ENCODE peak calls at places on chromosome 2, in four cellular contexts. One of them, this sample, is unnamed. For H3K36me3, the result is how much of the 10 kb centered on the place peaks cover.

GRCh38 chr2:43251171-43251731 is 24.8 kb upstream of the ZFP36L2 start:
- DNase-seq in K562: no peak
- DNase-seq in GM12878: no peak
- DNase-seq in HepG2: peak
- DNase-seq in this sample: peak

GRCh38 chr2:68937346-68938055 is 15.2 kb downstream of the GKN2 start:
- DNase-seq in K562: no peak
- DNase-seq in GM12878: no peak
- DNase-seq in HepG2: no peak
- DNase-seq in this sample: no peak

GRCh38 chr2:26169681-26170414 is 3.0 kb upstream of the GAREM2 start:
- DNase-seq in K562: no peak
- DNase-seq in GM12878: no peak
- DNase-seq in HepG2: no peak
- DNase-seq in this sample: no peak

GRCh38 chr2:239184179-239184578 is 216.6 kb downstream of the HDAC4 start:
- DNase-seq in K562: no peak
- DNase-seq in GM12878: no peak
- DNase-seq in HepG2: no peak
- DNase-seq in this sample: no peak

GRCh38 chr2:66084948-66085590 is 349.9 kb upstream of the MEIS1 start:
- DNase-seq in K562: no peak
- DNase-seq in GM12878: no peak
- DNase-seq in HepG2: no peak
- DNase-seq in this sample: no peak

GRCh38 chr2:64794426-64794995 is 140.8 kb upstream of the SERTAD2 start:
- DNase-seq in K562: no peak
- DNase-seq in GM12878: no peak
- DNase-seq in HepG2: no peak
- DNase-seq in this sample: no peak

GRCh38 chr2:39377226-39377939 is 59.7 kb downstream of the MAP4K3 start:
- DNase-seq in K562: no peak
- DNase-seq in GM12878: peak
- DNase-seq in HepG2: no peak
- DNase-seq in this sample: no peak

GRCh38 chr2:218984239-218985020 is 554 bp downstream of the FEV start:
- DNase-seq in K562: no peak
- DNase-seq in GM12878: no peak
- DNase-seq in HepG2: no peak
- DNase-seq in this sample: peak

GRCh38 chr2:177543007-177543760 is 150.6 kb downstream of the AGPS start:
- DNase-seq in K562: no peak
- DNase-seq in GM12878: no peak
- DNase-seq in HepG2: no peak
- DNase-seq in this sample: no peak

GRCh38 chr2:174025271-174026121 is 60.3 kb upstream of the SP3 start:
- DNase-seq in K562: no peak
- DNase-seq in GM12878: no peak
- DNase-seq in HepG2: peak
- DNase-seq in this sample: no peak

GRCh38 chr2:9373505-9373904 is 49.8 kb downstream of the ITGB1BP1 start:
- DNase-seq in K562: no peak
- DNase-seq in GM12878: no peak
- DNase-seq in HepG2: no peak
- DNase-seq in this sample: no peak

GRCh38 chr2:9377461-9378097 is 45.7 kb downstream of the ITGB1BP1 start:
- DNase-seq in K562: no peak
- DNase-seq in GM12878: no peak
- DNase-seq in HepG2: no peak
- DNase-seq in this sample: no peak

GRCh38 chr2:9374071-9374730 is 49.1 kb downstream of the ITGB1BP1 start:
- DNase-seq in K562: no peak
- DNase-seq in GM12878: no peak
- DNase-seq in HepG2: peak
- DNase-seq in this sample: no peak

GRCh38 chr2:9378433-9379371 is 44.6 kb downstream of the ITGB1BP1 start:
- DNase-seq in K562: no peak
- DNase-seq in GM12878: no peak
- DNase-seq in HepG2: no peak
- DNase-seq in this sample: peak

DNA sequence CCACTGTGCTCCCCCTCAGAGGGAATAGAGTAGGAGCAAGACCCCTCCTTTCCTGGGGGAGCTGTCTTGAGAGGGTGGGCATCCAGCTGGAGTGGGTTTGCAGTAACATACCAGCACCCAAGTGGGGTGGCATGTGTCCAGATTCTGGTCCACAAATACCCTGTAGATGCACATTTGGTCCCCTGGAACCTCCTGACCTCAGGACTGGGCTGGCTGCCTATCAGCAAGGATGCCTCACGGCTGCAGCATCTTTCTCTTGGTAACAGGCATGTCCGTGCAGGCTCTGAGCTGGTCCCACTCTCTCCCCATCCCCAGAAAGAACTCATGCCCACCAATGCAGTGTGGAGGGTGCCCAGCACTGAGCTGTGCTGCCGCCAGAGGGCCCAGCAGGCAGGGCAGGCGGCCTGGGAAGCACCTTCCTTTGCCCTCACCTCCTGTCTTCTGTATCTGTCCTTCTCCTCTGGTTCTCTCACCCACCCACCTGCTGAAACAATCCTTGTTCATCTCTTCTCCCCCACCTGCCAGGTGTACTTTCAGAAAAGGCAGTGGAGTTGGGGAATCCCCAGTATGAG is 47.4 kb downstream of the ITGB1BP1 start:
- DNase-seq in K562: no peak
- DNase-seq in GM12878: no peak
- DNase-seq in HepG2: no peak
- DNase-seq in this sample: no peak
- H3K36me3 ChIP-seq in K562: under half
- H3K36me3 ChIP-seq in GM12878: under half
- H3K36me3 ChIP-seq in HepG2: under half
- H3K36me3 ChIP-seq in this sample: under half

DNA sequence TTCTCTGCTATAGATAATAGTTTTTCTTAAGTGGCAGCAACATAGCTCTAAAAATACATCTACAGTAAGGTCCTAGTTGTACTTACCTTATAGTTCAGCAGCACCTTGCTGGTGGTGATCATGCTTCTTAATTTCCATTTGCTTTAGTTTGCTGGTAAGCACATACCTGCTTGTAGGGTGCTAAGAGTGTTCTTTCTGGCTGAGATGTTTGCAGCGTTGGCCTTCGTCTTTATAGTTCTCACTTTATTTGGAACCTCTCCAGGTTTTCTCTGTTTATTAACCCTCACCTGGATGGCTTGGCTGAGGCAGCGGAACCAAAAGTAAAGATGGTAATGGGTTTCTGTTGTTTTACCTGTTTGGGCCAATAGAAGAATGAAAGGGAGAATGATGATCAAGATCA is 123.6 kb upstream of the EFEMP1 start:
- DNase-seq in K562: no peak
- DNase-seq in GM12878: no peak
- DNase-seq in HepG2: no peak
- DNase-seq in this sample: no peak
- TF ChIP-seq POLR2AphosphoS5 in K562: no peak
- TF ChIP-seq POLR2AphosphoS5 in GM12878: no peak
- TF ChIP-seq POLR2AphosphoS5 in HepG2: no peak
- TF ChIP-seq POLR2AphosphoS5 in this sample: no peak

GRCh38 chr2:766255-766654 is 89.0 kb upstream of the TMEM18 start:
- DNase-seq in K562: no peak
- DNase-seq in GM12878: no peak
- DNase-seq in HepG2: no peak
- DNase-seq in this sample: no peak

GRCh38 chr2:762646-763045 is 85.4 kb upstream of the TMEM18 start:
- DNase-seq in K562: no peak
- DNase-seq in GM12878: no peak
- DNase-seq in HepG2: no peak
- DNase-seq in this sample: no peak

GRCh38 chr2:761384-761783 is 84.2 kb upstream of the TMEM18 start:
- DNase-seq in K562: no peak
- DNase-seq in GM12878: no peak
- DNase-seq in HepG2: no peak
- DNase-seq in this sample: no peak

GRCh38 chr2:765369-765768 is 88.2 kb upstream of the TMEM18 start:
- DNase-seq in K562: no peak
- DNase-seq in GM12878: no peak
- DNase-seq in HepG2: no peak
- DNase-seq in this sample: no peak

GRCh38 chr2:763766-764525 is 86.7 kb upstream of the TMEM18 start:
- DNase-seq in K562: no peak
- DNase-seq in GM12878: no peak
- DNase-seq in HepG2: no peak
- DNase-seq in this sample: no peak
- TF ChIP-seq MYC in K562: no peak
- TF ChIP-seq MYC in GM12878: no peak
- TF ChIP-seq MYC in HepG2: no peak
- TF ChIP-seq MYC in this sample: no peak

DNA sequence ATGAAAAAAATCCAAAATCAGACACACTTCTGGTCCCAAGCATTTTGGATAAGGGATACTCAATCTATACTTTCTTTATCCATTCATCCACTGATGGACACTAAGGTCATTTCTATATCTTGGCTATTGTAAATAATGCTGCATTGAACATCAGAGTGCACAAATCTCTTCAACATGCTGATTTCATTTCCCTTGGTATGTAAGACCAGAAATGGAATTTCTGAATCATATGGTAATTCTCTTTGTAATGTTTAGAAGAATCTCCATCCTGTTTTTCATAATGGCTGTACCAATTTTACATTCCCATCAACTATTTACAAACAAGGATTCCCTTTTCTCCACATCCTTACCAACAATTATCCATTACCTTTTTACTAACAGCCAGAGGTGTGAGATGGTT is 33.7 kb upstream of the MCM6 start:
- DNase-seq in K562: no peak
- DNase-seq in GM12878: no peak
- DNase-seq in HepG2: no peak
- DNase-seq in this sample: peak
- H3K36me3 ChIP-seq in K562: half or more
- H3K36me3 ChIP-seq in GM12878: under half
- H3K36me3 ChIP-seq in HepG2: under half
- H3K36me3 ChIP-seq in this sample: under half

GRCh38 chr2:175836361-175836760 is 165.7 kb downstream of the LNPK start:
- DNase-seq in K562: no peak
- DNase-seq in GM12878: no peak
- DNase-seq in HepG2: no peak
- DNase-seq in this sample: no peak

GRCh38 chr2:175838979-175839378 is 163.1 kb downstream of the LNPK start:
- DNase-seq in K562: no peak
- DNase-seq in GM12878: no peak
- DNase-seq in HepG2: no peak
- DNase-seq in this sample: no peak

GRCh38 chr2:175840261-175840660 is 161.8 kb downstream of the LNPK start:
- DNase-seq in K562: no peak
- DNase-seq in GM12878: no peak
- DNase-seq in HepG2: no peak
- DNase-seq in this sample: no peak

GRCh38 chr2:175834472-175834871 is 167.6 kb downstream of the LNPK start:
- DNase-seq in K562: no peak
- DNase-seq in GM12878: no peak
- DNase-seq in HepG2: no peak
- DNase-seq in this sample: no peak

DNA sequence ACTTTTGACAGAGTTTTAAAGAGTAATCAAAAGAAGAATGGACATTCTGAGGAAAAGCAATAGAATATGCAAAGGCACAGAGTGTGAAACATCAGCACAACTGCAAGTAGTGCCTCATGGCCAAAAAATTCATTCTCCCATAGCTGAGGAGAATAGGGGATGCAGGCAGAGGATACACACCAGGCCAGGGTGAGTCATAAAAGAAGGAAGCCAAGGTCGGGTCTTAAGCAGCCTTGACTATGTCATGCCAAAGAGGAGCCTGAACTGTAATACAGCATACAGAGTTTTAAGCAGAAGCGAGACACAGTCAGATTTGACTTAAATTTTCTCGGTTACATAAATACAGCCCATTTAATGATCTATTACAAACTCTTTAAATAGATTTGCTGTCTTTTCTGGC is 165.0 kb downstream of the LNPK start:
- DNase-seq in K562: no peak
- DNase-seq in GM12878: no peak
- DNase-seq in HepG2: no peak
- DNase-seq in this sample: no peak
- TF ChIP-seq POLR2AphosphoS5 in K562: no peak
- TF ChIP-seq POLR2AphosphoS5 in GM12878: no peak
- TF ChIP-seq POLR2AphosphoS5 in HepG2: no peak
- TF ChIP-seq POLR2AphosphoS5 in this sample: no peak